ENCODE peak calls at places on chromosomes 6 and 20, in six cellular contexts. One of them, this sample, is unnamed.

GRCh38 chr20:23298926-23299672 is 51.5 kb upstream of the NXT1 start:
- DNase-seq in Peyer's patch: no peak
- DNase-seq in A549: no peak
- DNase-seq in HCT116: no peak
- DNase-seq in upper lobe of left lung: no peak
- DNase-seq in heart left ventricle: no peak
- DNase-seq in this sample: no peak

GRCh38 chr6:1552296-1552761 is 57.4 kb upstream of the FOXC1 start:
- DNase-seq in Peyer's patch: no peak
- DNase-seq in A549: peak; percentile 19
- DNase-seq in HCT116: peak; percentile 33
- DNase-seq in upper lobe of left lung: peak; percentile 53
- DNase-seq in heart left ventricle: no peak
- DNase-seq in this sample: no peak

GRCh38 chr20:32559753-32560380 is 25.3 kb downstream of the NOL4L start:
- DNase-seq in Peyer's patch: no peak
- DNase-seq in A549: no peak
- DNase-seq in HCT116: no peak
- DNase-seq in upper lobe of left lung: no peak
- DNase-seq in heart left ventricle: no peak
- DNase-seq in this sample: no peak

GRCh38 chr6:56381852-56382251 is 134.5 kb upstream of the COL21A1 start:
- DNase-seq in Peyer's patch: no peak
- DNase-seq in A549: no peak
- DNase-seq in HCT116: no peak
- DNase-seq in upper lobe of left lung: no peak
- DNase-seq in heart left ventricle: no peak
- DNase-seq in this sample: no peak

GRCh38 chr6:27368202-27368601 is 20.4 kb upstream of the ZNF391 start:
- DNase-seq in Peyer's patch: no peak
- DNase-seq in A549: no peak
- DNase-seq in HCT116: no peak
- DNase-seq in upper lobe of left lung: no peak
- DNase-seq in heart left ventricle: no peak
- DNase-seq in this sample: no peak

GRCh38 chr6:36054415-36054814 is 26.8 kb downstream of the MAPK14 start:
- DNase-seq in Peyer's patch: no peak
- DNase-seq in A549: no peak
- DNase-seq in HCT116: no peak
- DNase-seq in upper lobe of left lung: no peak
- DNase-seq in heart left ventricle: no peak
- DNase-seq in this sample: no peak

GRCh38 chr6:146595981-146596731 is 2.6 kb upstream of the ADGB start:
- DNase-seq in Peyer's patch: no peak
- DNase-seq in A549: no peak
- DNase-seq in HCT116: no peak
- DNase-seq in upper lobe of left lung: peak; percentile 50
- DNase-seq in heart left ventricle: no peak
- DNase-seq in this sample: no peak

GRCh38 chr6:32177182-32177787 is 920 bp upstream of the RNF5 start:
- DNase-seq in Peyer's patch: peak; percentile 44
- DNase-seq in A549: no peak
- DNase-seq in HCT116: no peak
- DNase-seq in upper lobe of left lung: peak; percentile 47
- DNase-seq in heart left ventricle: no peak
- DNase-seq in this sample: peak; percentile 91

GRCh38 chr20:46348972-46349741 is 40.9 kb upstream of the CDH22 start:
- DNase-seq in Peyer's patch: peak; percentile 33
- DNase-seq in A549: peak; percentile 43
- DNase-seq in HCT116: peak; percentile 13
- DNase-seq in upper lobe of left lung: peak; percentile 47
- DNase-seq in heart left ventricle: peak; percentile 51
- DNase-seq in this sample: no peak

DNA sequence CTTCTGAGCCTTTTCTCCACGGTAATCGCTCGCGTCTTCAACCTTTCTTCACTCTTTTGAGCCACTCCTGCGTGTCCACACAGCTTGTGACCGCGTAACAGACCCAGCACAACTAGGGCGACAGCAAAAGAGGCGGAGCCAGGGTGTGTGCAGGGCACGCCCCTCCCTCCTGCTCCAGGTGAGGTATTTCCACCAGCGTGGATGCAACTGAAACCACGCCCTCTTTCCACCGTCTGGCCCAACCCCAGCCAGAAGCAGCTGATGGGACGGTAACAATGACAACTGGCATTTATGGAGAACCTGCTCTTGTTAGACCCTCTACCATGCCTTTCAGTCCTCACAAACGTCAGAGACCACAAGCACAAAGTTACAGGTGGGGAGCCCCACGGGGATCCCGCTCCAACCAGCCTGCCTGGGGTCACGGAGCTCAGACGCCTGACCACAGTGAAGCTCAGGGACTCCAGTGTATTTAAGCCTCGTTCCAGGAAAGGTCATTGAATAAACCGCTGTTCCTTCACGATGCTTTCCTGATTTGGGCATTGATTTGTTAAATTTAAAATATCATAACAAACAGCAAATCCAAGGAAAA is 2.0 kb downstream of the PXDC1 start:
- DNase-seq in Peyer's patch: peak; percentile 46
- DNase-seq in A549: no peak
- DNase-seq in HCT116: no peak
- DNase-seq in upper lobe of left lung: peak; percentile 67
- DNase-seq in heart left ventricle: no peak
- DNase-seq in this sample: no peak
- H3K4me1 ChIP-seq in Peyer's patch: peaks cover 26% of the 10 kb centered on the region
- H3K4me1 ChIP-seq in A549: peaks cover 39% of the 10 kb centered on the region
- H3K4me1 ChIP-seq in HCT116: peaks cover 50% of the 10 kb centered on the region
- H3K4me1 ChIP-seq in upper lobe of left lung: peaks cover 64% of the 10 kb centered on the region
- H3K4me1 ChIP-seq in heart left ventricle: peaks cover 61% of the 10 kb centered on the region
- H3K4me1 ChIP-seq in this sample: peaks cover 54% of the 10 kb centered on the region

DNA sequence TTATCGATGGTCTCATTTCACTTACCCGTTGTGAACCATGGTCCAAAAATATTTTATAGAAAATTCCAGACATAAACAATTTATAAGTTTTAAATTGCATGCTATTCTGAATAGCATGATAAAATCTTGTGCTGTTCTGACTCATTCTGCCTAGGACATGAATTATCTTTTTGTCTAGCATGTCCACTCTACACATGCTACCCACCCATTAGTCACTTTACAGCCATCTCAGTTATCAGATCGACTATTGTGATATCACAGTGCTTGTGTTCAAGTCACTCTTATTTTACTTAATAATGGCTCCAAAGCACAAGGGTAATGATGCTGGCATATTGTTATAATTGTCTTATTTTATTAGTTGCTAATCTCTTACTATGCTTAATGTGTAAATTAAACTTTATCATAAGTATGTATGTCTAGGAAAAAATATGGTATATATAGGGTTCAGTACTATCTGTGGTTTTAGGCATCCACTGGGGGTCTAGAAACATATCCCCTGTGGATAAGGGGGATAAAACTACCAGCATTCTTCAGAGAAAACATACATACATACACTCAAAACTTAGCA is 252.0 kb upstream of the HTR1E start:
- DNase-seq in Peyer's patch: no peak
- DNase-seq in A549: no peak
- DNase-seq in HCT116: no peak
- DNase-seq in upper lobe of left lung: no peak
- DNase-seq in heart left ventricle: no peak
- DNase-seq in this sample: no peak
- H3K9me3 ChIP-seq in Peyer's patch: no peaks in the 10 kb centered on the region
- H3K9me3 ChIP-seq in A549: no peaks in the 10 kb centered on the region
- H3K9me3 ChIP-seq in HCT116: no peaks in the 10 kb centered on the region
- H3K9me3 ChIP-seq in upper lobe of left lung: no peaks in the 10 kb centered on the region
- H3K9me3 ChIP-seq in heart left ventricle: no peaks in the 10 kb centered on the region
- H3K9me3 ChIP-seq in this sample: no peaks in the 10 kb centered on the region

DNA sequence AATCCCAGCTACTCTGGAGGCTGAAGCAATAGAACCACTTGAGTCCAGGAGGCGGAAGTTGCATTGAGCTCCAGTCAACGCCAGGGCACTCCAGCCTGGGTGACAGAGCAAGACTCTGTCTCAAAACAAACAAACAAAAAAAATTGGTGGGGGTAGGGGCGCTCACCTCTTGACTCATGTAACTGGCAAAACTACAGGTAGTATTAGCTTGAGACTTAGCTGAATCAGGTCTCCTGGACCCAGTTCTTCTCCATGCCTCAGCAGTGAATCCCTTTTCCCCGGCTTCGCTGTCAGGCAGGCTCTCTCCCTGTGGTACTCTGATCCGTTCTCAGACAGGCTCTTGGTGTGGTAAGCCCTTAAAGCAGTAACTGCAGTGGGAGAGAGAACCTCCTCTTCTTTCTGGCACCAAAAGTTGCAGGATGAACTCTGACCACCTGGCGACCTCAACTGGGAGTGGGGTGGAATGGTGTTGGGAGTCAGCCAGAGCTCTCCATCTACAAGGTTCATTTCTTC is 12.9 kb downstream of the SLC9A8 start:
- DNase-seq in Peyer's patch: no peak
- DNase-seq in A549: no peak
- DNase-seq in HCT116: no peak
- DNase-seq in upper lobe of left lung: peak; percentile 87
- DNase-seq in heart left ventricle: no peak
- DNase-seq in this sample: no peak
- TF ChIP-seq POLR2A in Peyer's patch: no peak
- TF ChIP-seq POLR2A in A549: no peak
- TF ChIP-seq POLR2A in HCT116: no peak
- TF ChIP-seq POLR2A in upper lobe of left lung: no peak
- TF ChIP-seq POLR2A in heart left ventricle: no peak
- TF ChIP-seq POLR2A in this sample: no peak

DNA sequence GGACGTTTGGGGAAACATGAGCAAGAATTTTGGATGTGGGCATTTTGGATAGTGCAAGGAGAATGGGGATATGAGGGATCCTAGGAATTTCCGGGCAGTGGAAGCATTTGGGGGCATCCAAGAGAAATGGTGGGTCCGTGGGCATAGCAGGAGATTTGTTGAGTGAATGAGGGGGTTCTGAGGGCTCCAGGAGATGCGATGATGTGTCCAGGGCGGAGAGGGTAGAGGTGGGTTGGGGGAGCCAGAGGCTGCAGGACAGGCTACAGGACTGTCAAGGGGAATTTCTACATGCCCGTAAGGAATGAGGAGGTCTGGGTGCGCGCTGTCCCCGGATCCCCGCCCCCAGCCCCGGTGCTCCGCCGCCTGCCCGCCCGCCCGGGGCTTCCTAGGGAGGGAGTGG is 364 bp downstream of the FRS3 start:
- DNase-seq in Peyer's patch: no peak
- DNase-seq in A549: no peak
- DNase-seq in HCT116: no peak
- DNase-seq in upper lobe of left lung: no peak
- DNase-seq in heart left ventricle: no peak
- DNase-seq in this sample: no peak
- H3K4me1 ChIP-seq in Peyer's patch: peaks cover 19% of the 10 kb centered on the region
- H3K4me1 ChIP-seq in A549: peaks cover 16% of the 10 kb centered on the region
- H3K4me1 ChIP-seq in HCT116: peaks cover 23% of the 10 kb centered on the region
- H3K4me1 ChIP-seq in upper lobe of left lung: peaks cover 47% of the 10 kb centered on the region
- H3K4me1 ChIP-seq in heart left ventricle: peaks cover 50% of the 10 kb centered on the region
- H3K4me1 ChIP-seq in this sample: peaks cover 29% of the 10 kb centered on the region

GRCh38 chr6:227812-228338 is 64.4 kb upstream of the DUSP22 start:
- DNase-seq in Peyer's patch: no peak
- DNase-seq in A549: no peak
- DNase-seq in HCT116: no peak
- DNase-seq in upper lobe of left lung: no peak
- DNase-seq in heart left ventricle: no peak
- DNase-seq in this sample: peak; percentile 42
- H3K9me3 ChIP-seq in Peyer's patch: no peaks in the 10 kb centered on the region
- H3K9me3 ChIP-seq in A549: no peaks in the 10 kb centered on the region
- H3K9me3 ChIP-seq in HCT116: no peaks in the 10 kb centered on the region
- H3K9me3 ChIP-seq in upper lobe of left lung: no peaks in the 10 kb centered on the region
- H3K9me3 ChIP-seq in heart left ventricle: no peaks in the 10 kb centered on the region
- H3K9me3 ChIP-seq in this sample: no peaks in the 10 kb centered on the region

GRCh38 chr6:8183266-8183665 is 80.9 kb upstream of the EEF1E1 start:
- DNase-seq in Peyer's patch: no peak
- DNase-seq in A549: no peak
- DNase-seq in HCT116: no peak
- DNase-seq in upper lobe of left lung: no peak
- DNase-seq in heart left ventricle: no peak
- DNase-seq in this sample: no peak

GRCh38 chr6:8192067-8192466 is 89.7 kb upstream of the EEF1E1 start:
- DNase-seq in Peyer's patch: no peak
- DNase-seq in A549: no peak
- DNase-seq in HCT116: no peak
- DNase-seq in upper lobe of left lung: no peak
- DNase-seq in heart left ventricle: no peak
- DNase-seq in this sample: no peak

GRCh38 chr6:8191629-8192028 is 89.3 kb upstream of the EEF1E1 start:
- DNase-seq in Peyer's patch: no peak
- DNase-seq in A549: no peak
- DNase-seq in HCT116: no peak
- DNase-seq in upper lobe of left lung: no peak
- DNase-seq in heart left ventricle: no peak
- DNase-seq in this sample: no peak

GRCh38 chr6:8182857-8183256 is 80.5 kb upstream of the EEF1E1 start:
- DNase-seq in Peyer's patch: no peak
- DNase-seq in A549: no peak
- DNase-seq in HCT116: no peak
- DNase-seq in upper lobe of left lung: no peak
- DNase-seq in heart left ventricle: no peak
- DNase-seq in this sample: no peak

DNA sequence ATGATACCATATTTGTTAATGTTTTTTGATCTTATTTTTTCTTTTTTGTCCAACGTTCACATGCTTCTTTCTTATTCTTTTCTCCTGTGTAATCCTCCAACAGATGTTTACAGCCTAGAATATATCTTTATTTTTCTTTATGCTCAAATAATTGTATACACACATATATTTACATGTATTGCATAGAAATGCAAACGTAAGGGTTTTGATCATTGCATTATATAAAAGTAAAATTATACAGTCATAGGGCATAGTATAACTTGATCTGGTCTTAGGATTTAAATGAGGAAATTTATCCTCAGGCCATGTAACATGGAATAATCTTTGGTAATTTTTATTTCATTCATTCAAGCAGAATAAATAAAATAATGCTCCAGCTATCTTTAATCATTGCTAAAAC is 84.9 kb upstream of the EEF1E1 start:
- DNase-seq in Peyer's patch: no peak
- DNase-seq in A549: no peak
- DNase-seq in HCT116: no peak
- DNase-seq in upper lobe of left lung: no peak
- DNase-seq in heart left ventricle: no peak
- DNase-seq in this sample: no peak
- TF ChIP-seq POLR2A in Peyer's patch: no peak
- TF ChIP-seq POLR2A in A549: no peak
- TF ChIP-seq POLR2A in HCT116: no peak
- TF ChIP-seq POLR2A in upper lobe of left lung: no peak
- TF ChIP-seq POLR2A in heart left ventricle: no peak
- TF ChIP-seq POLR2A in this sample: no peak

DNA sequence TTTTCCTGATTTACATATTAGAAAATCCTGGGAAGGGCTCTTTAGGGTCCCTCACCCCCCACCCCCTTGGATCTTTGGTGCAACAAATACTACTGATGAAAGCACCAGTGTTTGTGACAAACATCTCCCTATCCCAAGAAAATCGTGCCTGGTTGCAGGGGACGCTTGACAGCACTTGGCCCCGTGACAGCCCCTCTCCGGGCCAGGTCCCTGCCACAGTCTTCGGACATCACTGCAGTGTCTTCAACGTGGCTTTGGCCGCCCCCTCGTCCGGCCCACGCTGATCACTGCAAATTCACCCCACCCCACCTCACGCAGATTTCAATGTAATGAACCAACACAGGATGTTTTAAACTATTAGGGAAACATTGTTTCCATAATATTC is 43.3 kb downstream of the GNAS start:
- DNase-seq in Peyer's patch: no peak
- DNase-seq in A549: no peak
- DNase-seq in HCT116: no peak
- DNase-seq in upper lobe of left lung: no peak
- DNase-seq in heart left ventricle: no peak
- DNase-seq in this sample: no peak
- H3K4me1 ChIP-seq in Peyer's patch: peaks cover 49% of the 10 kb centered on the region
- H3K4me1 ChIP-seq in A549: peaks cover 37% of the 10 kb centered on the region
- H3K4me1 ChIP-seq in HCT116: peaks cover 16% of the 10 kb centered on the region
- H3K4me1 ChIP-seq in upper lobe of left lung: peaks cover 50% of the 10 kb centered on the region
- H3K4me1 ChIP-seq in heart left ventricle: peaks cover 73% of the 10 kb centered on the region
- H3K4me1 ChIP-seq in this sample: peaks cover 78% of the 10 kb centered on the region

GRCh38 chr20:31239139-31239538 is 18.3 kb upstream of the DEFB115 start:
- DNase-seq in Peyer's patch: no peak
- DNase-seq in A549: no peak
- DNase-seq in HCT116: no peak
- DNase-seq in upper lobe of left lung: no peak
- DNase-seq in heart left ventricle: no peak
- DNase-seq in this sample: no peak
- H3K9me3 ChIP-seq in Peyer's patch: no peaks in the 10 kb centered on the region
- H3K9me3 ChIP-seq in A549: peaks cover 5% of the 10 kb centered on the region
- H3K9me3 ChIP-seq in HCT116: peaks cover 97% of the 10 kb centered on the region
- H3K9me3 ChIP-seq in upper lobe of left lung: peaks cover 27% of the 10 kb centered on the region
- H3K9me3 ChIP-seq in heart left ventricle: peaks cover 100% of the 10 kb centered on the region
- H3K9me3 ChIP-seq in this sample: peaks cover 3% of the 10 kb centered on the region

This sample was measured in vagina.